ENCODE peak calls at places on chromosomes 4 and X, in six cellular contexts. K is SW 1271; L is CD4-positive, alpha-beta memory T cell; D is left ventricle myocardium superior; O is left colon; R is NCI-H1092 treated with DMSO at 0.1 percent for 48 hours. H is an unnamed sample.

GRCh38 chrX:6015423-6015822 is 213.2 kb downstream of the NLGN4X start:
- DNase-seq in K (no peak), L (no peak), D (no peak), O (no peak), R (no peak), H (no peak)

GRCh38 chr4:154559141-154559841 is 3.5 kb upstream of the FGB start:
- DNase-seq in K (no peak), L (no peak), D (no peak), O (peak), R (peak), H (no peak)

GRCh38 chr4:14446311-14446710 is 556.0 kb upstream of the CPEB2 start:
- DNase-seq in K (no peak), L (no peak), D (no peak), O (no peak), R (no peak), H (no peak)

GRCh38 chr4:8505229-8505628 is 64.7 kb downstream of the TRMT44 start:
- DNase-seq in K (no peak), L (no peak), D (no peak), O (no peak), R (no peak), H (no peak)

GRCh38 chrX:49176421-49177326 is 5.0 kb downstream of the PLP2 start:
- DNase-seq in K (no peak), L (no peak), D (no peak), O (peak), R (no peak), H (no peak)

GRCh38 chrX:120459313-120459712 is 9.8 kb downstream of the LAMP2 start:
- DNase-seq in K (no peak), L (no peak), D (no peak), O (no peak), R (no peak), H (no peak)

GRCh38 chr4:52721968-52722814 is 29.0 kb downstream of the ERVMER34-1 start:
- DNase-seq in K (peak), L (peak), D (peak), O (peak), R (peak), H (peak)

GRCh38 chrX:34918856-34919255 is 23.7 kb upstream of the FAM47B start:
- DNase-seq in K (no peak), L (no peak), D (no peak), O (no peak), R (peak), H (no peak)

GRCh38 chrX:108464604-108465003 is 25.0 kb downstream of the COL4A5 start:
- DNase-seq in K (no peak), L (no peak), D (no peak), O (no peak), R (no peak), H (no peak)

GRCh38 chr4:88803600-88804096 is 106.0 kb upstream of the NAP1L5 start:
- DNase-seq in K (no peak), L (no peak), D (no peak), O (no peak), R (no peak), H (no peak)

GRCh38 chr4:4855293-4856070 is 4.0 kb upstream of the MSX1 start:
- DNase-seq in K (no peak), L (no peak), D (no peak), O (no peak), R (no peak), H (no peak)

GRCh38 chr4:175469519-175469918 is 342.5 kb downstream of the GPM6A start:
- DNase-seq in K (no peak), L (no peak), D (no peak), O (no peak), R (no peak), H (no peak)

GRCh38 chr4:100843897-100844296 is 326.1 kb upstream of the EMCN start:
- DNase-seq in K (no peak), L (no peak), D (no peak), O (no peak), R (no peak), H (no peak)

GRCh38 chrX:123803331-123803983 is 56.4 kb upstream of the XIAP start:
- DNase-seq in K (no peak), L (peak), D (no peak), O (no peak), R (peak), H (peak)

GRCh38 chr4:128353791-128354190 is 66.2 kb upstream of the PGRMC2 start:
- DNase-seq in K (no peak), L (no peak), D (no peak), O (no peak), R (no peak), H (no peak)

GRCh38 chrX:154603438-154604430 is 15.3 kb downstream of the CTAG1B start:
- DNase-seq in K (peak), L (no peak), D (no peak), O (no peak), R (no peak), H (no peak)

GRCh38 chrX:127128282-127128681 is 308.8 kb downstream of the PRR32 start:
- DNase-seq in K (no peak), L (no peak), D (no peak), O (no peak), R (no peak), H (no peak)

GRCh38 chr4:102259702-102260101 is 85.6 kb downstream of the SLC39A8 start:
- DNase-seq in K (no peak), L (no peak), D (no peak), O (no peak), R (no peak), H (no peak)

H was measured in activated CD8-positive, alpha-beta T cell treated with anti-CD3 and anti-CD28 coated beads, Interleukin-2, amount 10 ng/mL, durations not matched to agents 7 days and 5 days.